ENCODE peak calls at places on chromosomes 5 and 9, in nine cellular contexts. I, Y, M, H, T, C, J, A and X are unnamed samples.

GRCh38 chr5:168881427-168882149 is 302.4 kb upstream of the PANK3 start:
- ATAC-seq in I (no peak), Y (no peak), M (no peak), H (no peak), T (no peak), C (no peak), J (no peak), A (no peak), X (no peak)

GRCh38 chr5:101860563-101860962 is 435.5 kb downstream of the SLCO4C1 start:
- ATAC-seq in I (no peak), Y (no peak), M (no peak), H (no peak), T (no peak), C (no peak), J (no peak), A (no peak), X (no peak)

GRCh38 chr5:39526914-39527477 is 102.2 kb upstream of the DAB2 start:
- ATAC-seq in I (no peak), Y (no peak), M (peak), H (peak), T (peak), C (peak), J (no peak), A (no peak), X (peak)

GRCh38 chr5:151474799-151475198 is 27.4 kb downstream of the SLC36A1 start:
- ATAC-seq in I (no peak), Y (no peak), M (no peak), H (no peak), T (no peak), C (no peak), J (no peak), A (no peak), X (no peak)

GRCh38 chr9:68895741-68896478 is 118.0 kb downstream of the PRKACG start:
- ATAC-seq in I (peak), Y (peak), M (peak), H (peak), T (no peak), C (no peak), J (no peak), A (peak), X (no peak)

GRCh38 chr9:136460772-136461325 is 21.2 kb upstream of the INPP5E start:
- ATAC-seq in I (no peak), Y (no peak), M (no peak), H (no peak), T (no peak), C (no peak), J (no peak), A (no peak), X (no peak)

GRCh38 chr5:132074091-132074771 is 642 bp downstream of the CSF2 start:
- ATAC-seq in I (no peak), Y (no peak), M (no peak), H (no peak), T (no peak), C (peak), J (no peak), A (no peak), X (no peak)

GRCh38 chr5:96986450-96986849 is 50.6 kb downstream of the LNPEP start:
- ATAC-seq in I (no peak), Y (peak), M (no peak), H (no peak), T (no peak), C (no peak), J (no peak), A (peak), X (no peak)

GRCh38 chr5:139664273-139664693 is 16.1 kb downstream of the CXXC5 start:
- ATAC-seq in I (no peak), Y (no peak), M (no peak), H (peak), T (no peak), C (peak), J (no peak), A (peak), X (no peak)

GRCh38 chr5:97544279-97545077 is 361.4 kb upstream of the RIOK2 start:
- ATAC-seq in I (no peak), Y (no peak), M (no peak), H (no peak), T (no peak), C (no peak), J (no peak), A (no peak), X (no peak)